ENCODE peak calls at places on chromosomes 3 and 15, in four cellular contexts. E, G, J and P are unnamed samples.

GRCh38 chr15:86087808-86088207 is 8.1 kb downstream of the AGBL1 start:
- DNase-seq in G (no peak), J (no peak), E (no peak), P (no peak)

GRCh38 chr3:139326131-139326530 is 17.7 kb upstream of the MRPS22 start:
- DNase-seq in G (no peak), J (no peak), E (no peak), P (no peak)

GRCh38 chr3:15646924-15647511 is 45.5 kb downstream of the BTD start:
- DNase-seq in G (no peak), J (no peak), E (no peak), P (no peak)

GRCh38 chr3:105836533-105836932 is 32.3 kb downstream of the CBLB start:
- DNase-seq in G (peak; percentile 68), J (no peak), E (no peak), P (peak; percentile 20)

GRCh38 chr3:175433026-175433668 is 574.0 kb downstream of the NAALADL2 start:
- DNase-seq in E (no peak), J (no peak), G (no peak), P (no peak)

GRCh38 chr3:31462050-31462569 is 70.6 kb upstream of the STT3B start:
- DNase-seq in J (no peak), E (no peak), G (peak; percentile 64), P (peak; percentile 37)

GRCh38 chr3:46895204-46895660 is 17.7 kb downstream of the PTH1R start:
- DNase-seq in J (peak; percentile 80), G (peak; percentile 34), E (peak; percentile 85), P (peak; percentile 36)

GRCh38 chr3:188439080-188439479 is 285.1 kb downstream of the LPP start:
- DNase-seq in G (no peak), E (no peak), J (no peak), P (no peak)

GRCh38 chr15:68730491-68731317 is 90.0 kb downstream of the ANP32A start:
- DNase-seq in J (peak; percentile 54), G (no peak), E (peak; percentile 26), P (peak; percentile 21)

GRCh38 chr3:122677261-122677660 is 3.4 kb upstream of the PARP14 start:
- DNase-seq in J (no peak), G (no peak), E (no peak), P (no peak)

GRCh38 chr3:52213005-52213404 is 12.4 kb downstream of the TLR9 start:
- DNase-seq in J (no peak), G (no peak), E (no peak), P (no peak)

GRCh38 chr3:193593666-193594025 is 638 bp downstream of the OPA1 start:
- DNase-seq in J (no peak), E (peak; percentile 34), G (no peak), P (peak; percentile 7)

GRCh38 chr3:161409069-161409468 is 37.8 kb upstream of the SPTSSB start:
- DNase-seq in G (no peak), J (no peak), E (peak; percentile 14), P (peak; percentile 55)

GRCh38 chr3:142724682-142725351 is 983 bp downstream of the TRPC1 start:
- DNase-seq in E (peak; percentile 49), J (peak; percentile 82), G (no peak), P (peak; percentile 68)

GRCh38 chr3:146124141-146124801 is 36.7 kb downstream of the PLOD2 start:
- DNase-seq in E (no peak), J (no peak), G (no peak), P (no peak)

GRCh38 chr15:41698779-41699178 is 38.6 kb downstream of the MGA start:
- DNase-seq in J (no peak), E (no peak), G (no peak), P (no peak)
- TF ChIP-seq BRCA1 in J (no peak), E (no peak), G (no peak), P (no peak)

GRCh38 chr15:84685304-84685703 is 27.3 kb upstream of the NMB start:
- DNase-seq in J (no peak), E (no peak), G (no peak), P (no peak)
- H3K27ac ChIP-seq in J (no peak overlapping the region), E (no peak overlapping the region), G (no peak overlapping the region), P (no peak overlapping the region)

DNA sequence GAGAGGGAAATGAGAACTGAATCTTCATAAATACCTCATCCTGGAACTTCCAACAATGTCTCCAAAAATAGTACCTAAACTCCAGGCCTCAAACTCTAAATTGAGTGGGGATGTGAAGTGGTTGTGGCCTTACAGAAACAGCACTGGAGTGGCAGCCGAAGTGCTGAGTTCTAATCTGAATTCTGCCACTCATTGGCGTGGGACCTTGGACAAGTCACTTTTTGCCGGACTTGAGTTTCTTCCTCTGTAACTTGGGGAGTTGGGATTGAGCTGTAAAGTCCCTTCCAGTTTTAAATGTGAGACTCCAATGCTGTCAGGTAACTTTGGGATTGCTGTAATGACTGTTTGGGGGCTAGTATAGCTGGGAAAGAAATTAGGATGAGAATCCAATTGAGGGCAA is 10.1 kb upstream of the SRP14 start:
- DNase-seq in E (no peak), G (no peak), J (no peak), P (no peak)
- TF ChIP-seq BRCA1 in E (no peak), G (no peak), J (no peak), P (no peak)

GRCh38 chr3:190533511-190534282 is 19.8 kb downstream of the IL1RAP start:
- DNase-seq in G (no peak), E (no peak), J (no peak), P (no peak)

GRCh38 chr3:190532626-190533155 is 18.8 kb downstream of the IL1RAP start:
- DNase-seq in G (no peak), J (no peak), E (no peak), P (no peak)

GRCh38 chr3:190534386-190534785 is 20.5 kb downstream of the IL1RAP start:
- DNase-seq in G (no peak), E (no peak), J (no peak), P (no peak)

GRCh38 chr3:190537131-190537530 is 23.2 kb downstream of the IL1RAP start:
- DNase-seq in G (no peak), J (no peak), E (no peak), P (no peak)

GRCh38 chr3:190534986-190535385 is 21.1 kb downstream of the IL1RAP start:
- DNase-seq in J (no peak), E (no peak), G (no peak), P (peak; percentile 92)
- H3K27ac ChIP-seq in J (no peak overlapping the region), E (no peak overlapping the region), G (no peak overlapping the region), P (peak overlapping the region; percentile 66)

GRCh38 chr3:13801361-13802214 is 78.3 kb downstream of the WNT7A start:
- DNase-seq in E (no peak), J (no peak), G (no peak), P (no peak)
- TF ChIP-seq BRCA1 in E (no peak), J (no peak), G (no peak), P (no peak)

GRCh38 chr15:41935566-41936020 is 36.8 kb downstream of the EHD4 start:
- DNase-seq in G (no peak), J (no peak), E (no peak), P (no peak)
- H3K27ac ChIP-seq in G (peak overlapping the region; percentile 56), J (no peak overlapping the region), E (no peak overlapping the region), P (no peak overlapping the region)

DNA sequence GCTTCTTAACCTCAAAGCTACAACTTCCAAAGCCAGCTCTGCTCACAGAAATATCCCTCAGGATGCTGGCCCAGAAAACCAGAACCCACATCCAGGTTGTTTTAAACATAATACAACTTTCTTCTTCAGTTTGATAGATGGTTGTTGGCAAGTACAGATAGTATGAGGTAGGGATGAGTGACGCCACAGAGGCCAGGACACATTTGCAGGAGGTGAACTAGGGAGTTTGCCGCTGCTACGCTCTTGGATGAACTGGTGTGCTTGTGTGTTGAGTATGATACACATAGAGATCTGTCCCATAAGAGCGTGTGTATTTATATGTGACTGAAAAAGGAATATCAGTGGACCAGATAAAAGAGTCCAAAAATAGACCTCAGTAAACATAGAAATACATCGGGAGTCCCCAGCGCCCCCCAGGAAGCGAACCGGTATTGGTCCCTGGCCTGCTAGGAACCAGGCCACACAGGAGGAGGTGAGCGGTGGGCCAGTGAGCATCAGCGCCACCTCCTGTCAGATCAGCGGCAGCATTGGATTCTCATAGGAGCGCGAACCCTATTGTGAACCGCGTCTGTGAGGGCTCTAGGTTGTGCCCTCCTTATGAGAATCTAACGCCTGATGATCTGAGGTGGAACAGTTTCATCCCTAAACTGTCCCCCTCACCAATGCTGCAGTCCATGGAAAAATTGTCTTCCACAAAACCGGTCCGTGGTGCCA is 98.0 kb downstream of the LRRK1 start:
- DNase-seq in G (no peak), E (no peak), J (peak; percentile 55), P (no peak)
- TF ChIP-seq BRCA1 in G (no peak), E (no peak), J (no peak), P (no peak)

GRCh38 chr15:95604634-95605036 is 725.9 kb upstream of the NR2F2 start:
- DNase-seq in E (no peak), G (no peak), J (no peak), P (no peak)
- H3K27ac ChIP-seq in E (no peak overlapping the region), G (no peak overlapping the region), J (no peak overlapping the region), P (no peak overlapping the region)

DNA sequence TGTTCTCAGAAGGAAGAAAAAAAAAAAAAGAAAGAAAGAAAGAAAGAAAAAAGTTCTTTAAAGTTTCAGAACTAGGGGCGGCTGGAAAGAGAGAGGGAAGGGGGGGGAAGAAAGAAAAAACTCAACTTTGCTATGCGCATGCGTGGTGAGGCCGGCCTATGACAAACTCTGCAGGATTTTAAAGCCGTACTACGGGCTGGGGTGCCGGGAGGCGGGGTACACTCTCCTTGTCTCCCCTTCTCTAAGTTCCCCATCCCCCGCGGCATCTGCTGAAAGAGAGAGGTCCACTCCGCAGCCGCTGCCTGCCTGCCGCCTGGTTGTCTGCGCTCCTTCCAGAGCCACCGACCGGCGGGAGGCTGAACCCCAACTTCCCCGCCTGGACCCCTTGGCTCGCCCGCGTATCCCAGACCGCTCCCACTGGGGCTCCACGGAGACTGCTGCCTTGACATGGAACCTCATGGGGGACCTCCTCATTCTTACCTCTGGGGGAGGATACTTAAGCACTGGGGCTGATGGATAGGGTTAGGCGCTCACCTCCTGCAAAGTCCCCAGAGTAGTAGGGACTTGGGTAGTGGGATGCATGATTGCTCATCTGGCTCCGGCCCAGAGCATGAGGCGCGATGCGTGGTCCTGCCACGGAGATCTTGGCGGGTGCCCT is 1.4 kb upstream of the WNT5A start:
- DNase-seq in E (peak; percentile 15), J (peak; percentile 82), G (peak; percentile 26), P (no peak)
- TF ChIP-seq BRCA1 in E (no peak), J (no peak), G (no peak), P (no peak)